ENCODE peak calls at places on chromosomes 5 and 9, in eight cellular contexts. Y, D, R, N, G, O, X and S are unnamed samples.
A peak's percentile ranks its signal among the peaks of the same experiment; 100 is the strongest.

GRCh38 chr9:107036367-107036766 is 173.4 kb downstream of the ZNF462 start:
- DNase-seq in Y (no peak), D (no peak), R (no peak), N (no peak), G (no peak), O (no peak), X (no peak), S (no peak)

GRCh38 chr5:149283611-149284480 is 12.2 kb downstream of the AFAP1L1 start:
- DNase-seq in Y (no peak), D (no peak), R (no peak), N (no peak), G (no peak), O (no peak), X (no peak), S (no peak)

GRCh38 chr5:135423158-135423925 is 23.8 kb downstream of the DCANP1 start:
- DNase-seq in Y (no peak), D (no peak), R (no peak), N (no peak), G (no peak), O (no peak), X (no peak), S (peak; percentile 8)

GRCh38 chr5:112921031-112921832 is 795 bp downstream of the REEP5 start:
- DNase-seq in Y (peak; percentile 85), D (peak; percentile 51), R (peak; percentile 66), N (peak; percentile 78), G (peak; percentile 40), O (peak; percentile 83), X (peak; percentile 66), S (peak; percentile 75)

GRCh38 chr5:149635394-149635793 is 54.1 kb downstream of the ARHGEF37 start:
- DNase-seq in Y (no peak), D (no peak), R (no peak), N (no peak), G (no peak), O (no peak), X (peak; percentile 95), S (no peak)

GRCh38 chr5:34659168-34659567 is 3.0 kb downstream of the RAI14 start:
- DNase-seq in Y (no peak), D (no peak), R (no peak), N (no peak), G (no peak), O (no peak), X (no peak), S (no peak)

GRCh38 chr5:75823811-75824210 is 106.6 kb upstream of the POC5 start:
- DNase-seq in Y (no peak), D (no peak), R (no peak), N (no peak), G (no peak), O (no peak), X (no peak), S (no peak)

GRCh38 chr9:106796771-106797170 is 66.2 kb upstream of the ZNF462 start:
- DNase-seq in Y (no peak), D (no peak), R (no peak), N (no peak), G (no peak), O (no peak), X (no peak), S (no peak)

GRCh38 chr9:69916950-69917349 is 96.3 kb downstream of the CFAP95 start:
- DNase-seq in Y (no peak), D (no peak), R (no peak), N (no peak), G (no peak), O (no peak), X (peak; percentile 48), S (no peak)

GRCh38 chr5:1194378-1194777 is 7.0 kb upstream of the SLC6A19 start:
- DNase-seq in Y (no peak), D (no peak), R (no peak), N (no peak), G (no peak), O (no peak), X (no peak), S (no peak)

GRCh38 chr9:83330207-83331196 is 207.7 kb downstream of the FRMD3 start:
- DNase-seq in Y (no peak), D (no peak), R (no peak), N (peak; percentile 44), G (no peak), O (no peak), X (no peak), S (no peak)

GRCh38 chr9:100028201-100028784 is 70.5 kb downstream of the ERP44 start:
- DNase-seq in Y (peak; percentile 41), D (peak; percentile 43), R (peak; percentile 79), N (peak; percentile 87), G (peak; percentile 42), O (no peak), X (peak; percentile 53), S (peak; percentile 73)

GRCh38 chr9:4298255-4299005 is 1.4 kb downstream of the GLIS3 start:
- DNase-seq in Y (peak; percentile 58), D (no peak), R (peak; percentile 49), N (no peak), G (peak; percentile 2), O (peak; percentile 65), X (peak; percentile 65), S (no peak)

GRCh38 chr9:135705376-135705775 is 3.4 kb downstream of the KCNT1 start:
- DNase-seq in Y (no peak), D (no peak), R (peak; percentile 50), N (no peak), G (no peak), O (no peak), X (no peak), S (no peak)

GRCh38 chr5:148949871-148950863 is 112.7 kb downstream of the SH3TC2 start:
- DNase-seq in Y (no peak), D (no peak), R (no peak), N (no peak), G (no peak), O (no peak), X (peak; percentile 95), S (peak; percentile 47)

GRCh38 chr5:131999471-131999931 is 12.0 kb downstream of the ACSL6 start:
- DNase-seq in Y (peak; percentile 48), D (no peak), R (no peak), N (no peak), G (no peak), O (no peak), X (no peak), S (peak; percentile 47)

GRCh38 chr5:158463188-158463587 is 604.2 kb upstream of the CLINT1 start:
- DNase-seq in Y (no peak), D (no peak), R (no peak), N (no peak), G (no peak), O (no peak), X (peak; percentile 32), S (no peak)

GRCh38 chr9:134066923-134067851 is 639 bp downstream of the BRD3 start:
- DNase-seq in Y (peak; percentile 88), D (no peak), R (no peak), N (peak; percentile 50), G (peak; percentile 37), O (peak; percentile 60), X (peak; percentile 19), S (peak; percentile 41)

GRCh38 chr9:117547904-117548303 is 133.0 kb upstream of the ASTN2 start:
- DNase-seq in Y (no peak), D (no peak), R (no peak), N (no peak), G (no peak), O (no peak), X (no peak), S (no peak)

GRCh38 chr9:34591091-34591910 is 1.8 kb upstream of the CNTFR start:
- DNase-seq in Y (peak; percentile 97), D (peak; percentile 72), R (peak; percentile 80), N (peak; percentile 71), G (peak; percentile 68), O (peak; percentile 81), X (peak; percentile 57), S (peak; percentile 87)

GRCh38 chr5:109452661-109453060 is 42.9 kb upstream of the PJA2 start:
- DNase-seq in Y (no peak), D (no peak), R (no peak), N (no peak), G (no peak), O (no peak), X (no peak), S (no peak)

GRCh38 chr9:108994695-108995094 is 18.6 kb downstream of the CTNNAL1 start:
- DNase-seq in Y (no peak), D (no peak), R (peak; percentile 17), N (peak; percentile 14), G (no peak), O (no peak), X (no peak), S (no peak)

GRCh38 chr5:127696688-127697087 is 6.5 kb upstream of the CCDC192 start:
- DNase-seq in Y (no peak), D (no peak), R (no peak), N (no peak), G (no peak), O (no peak), X (no peak), S (no peak)

GRCh38 chr9:130997925-130998595 is 10.9 kb upstream of the LAMC3 start:
- DNase-seq in Y (peak; percentile 99), D (peak; percentile 90), R (peak; percentile 39), N (peak; percentile 73), G (no peak), O (peak; percentile 67), X (peak; percentile 48), S (peak; percentile 79)